ENCODE peak calls at places on chromosome 1, in eight cellular contexts. One of them, this sample, is unnamed.

GRCh38 chr1:40476924-40477679 is at the start of gene ZFP69:
- DNase-seq in dorsolateral prefrontal cortex: no peak
- DNase-seq in activated CD4-positive, CD25-positive, alpha-beta regulatory T cell: peak; percentile 56
- DNase-seq in body of pancreas: peak; percentile 56
- DNase-seq in ecto neural progenitor cell: peak; percentile 80
- DNase-seq in OCI-M1: peak; percentile 85
- DNase-seq in stimulated activated naive CD8-positive, alpha-beta T cell treated with anti-CD3 and anti-CD28 coated beads, Interleukin-15, amount 100 ng/mL, for 72 hours: peak; percentile 75
- DNase-seq in substantia nigra: peak; percentile 32
- DNase-seq in this sample: peak; percentile 10

GRCh38 chr1:16521288-16521583 is 7.2 kb upstream of the RNU1-1 start:
- DNase-seq in dorsolateral prefrontal cortex: no peak
- DNase-seq in activated CD4-positive, CD25-positive, alpha-beta regulatory T cell: no peak
- DNase-seq in body of pancreas: no peak
- DNase-seq in ecto neural progenitor cell: peak; percentile 44
- DNase-seq in OCI-M1: no peak
- DNase-seq in stimulated activated naive CD8-positive, alpha-beta T cell treated with anti-CD3 and anti-CD28 coated beads, Interleukin-15, amount 100 ng/mL, for 72 hours: no peak
- DNase-seq in substantia nigra: no peak
- DNase-seq in this sample: no peak

GRCh38 chr1:165369255-165369848 is 12.8 kb upstream of the LMX1A start:
- DNase-seq in dorsolateral prefrontal cortex: peak; percentile 53
- DNase-seq in activated CD4-positive, CD25-positive, alpha-beta regulatory T cell: peak; percentile 23
- DNase-seq in body of pancreas: peak; percentile 55
- DNase-seq in ecto neural progenitor cell: peak; percentile 73
- DNase-seq in OCI-M1: peak; percentile 69
- DNase-seq in stimulated activated naive CD8-positive, alpha-beta T cell treated with anti-CD3 and anti-CD28 coated beads, Interleukin-15, amount 100 ng/mL, for 72 hours: peak; percentile 44
- DNase-seq in substantia nigra: peak; percentile 45
- DNase-seq in this sample: peak; percentile 43

GRCh38 chr1:210239295-210240155 is 6.9 kb downstream of the SERTAD4 start:
- DNase-seq in dorsolateral prefrontal cortex: peak; percentile 54
- DNase-seq in activated CD4-positive, CD25-positive, alpha-beta regulatory T cell: no peak
- DNase-seq in body of pancreas: peak; percentile 29
- DNase-seq in ecto neural progenitor cell: no peak
- DNase-seq in OCI-M1: peak; percentile 8
- DNase-seq in stimulated activated naive CD8-positive, alpha-beta T cell treated with anti-CD3 and anti-CD28 coated beads, Interleukin-15, amount 100 ng/mL, for 72 hours: no peak
- DNase-seq in substantia nigra: peak; percentile 20
- DNase-seq in this sample: no peak

GRCh38 chr1:171754381-171754705 is 12.5 kb upstream of the VAMP4 start:
- DNase-seq in dorsolateral prefrontal cortex: no peak
- DNase-seq in activated CD4-positive, CD25-positive, alpha-beta regulatory T cell: no peak
- DNase-seq in body of pancreas: no peak
- DNase-seq in ecto neural progenitor cell: no peak
- DNase-seq in OCI-M1: peak; percentile 55
- DNase-seq in stimulated activated naive CD8-positive, alpha-beta T cell treated with anti-CD3 and anti-CD28 coated beads, Interleukin-15, amount 100 ng/mL, for 72 hours: no peak
- DNase-seq in substantia nigra: no peak
- DNase-seq in this sample: no peak

GRCh38 chr1:15618685-15619525 is 1.6 kb downstream of the DDI2 start:
- DNase-seq in dorsolateral prefrontal cortex: no peak
- DNase-seq in activated CD4-positive, CD25-positive, alpha-beta regulatory T cell: no peak
- DNase-seq in body of pancreas: peak; percentile 56
- DNase-seq in ecto neural progenitor cell: no peak
- DNase-seq in OCI-M1: peak; percentile 56
- DNase-seq in stimulated activated naive CD8-positive, alpha-beta T cell treated with anti-CD3 and anti-CD28 coated beads, Interleukin-15, amount 100 ng/mL, for 72 hours: no peak
- DNase-seq in substantia nigra: no peak
- DNase-seq in this sample: no peak

GRCh38 chr1:220808501-220809186 is 21.9 kb downstream of the MTARC1 start:
- DNase-seq in dorsolateral prefrontal cortex: no peak
- DNase-seq in activated CD4-positive, CD25-positive, alpha-beta regulatory T cell: no peak
- DNase-seq in body of pancreas: no peak
- DNase-seq in ecto neural progenitor cell: no peak
- DNase-seq in OCI-M1: no peak
- DNase-seq in stimulated activated naive CD8-positive, alpha-beta T cell treated with anti-CD3 and anti-CD28 coated beads, Interleukin-15, amount 100 ng/mL, for 72 hours: no peak
- DNase-seq in substantia nigra: no peak
- DNase-seq in this sample: no peak

GRCh38 chr1:3717041-3717714 is 35.1 kb upstream of the CCDC27 start:
- DNase-seq in dorsolateral prefrontal cortex: no peak
- DNase-seq in activated CD4-positive, CD25-positive, alpha-beta regulatory T cell: no peak
- DNase-seq in body of pancreas: no peak
- DNase-seq in ecto neural progenitor cell: no peak
- DNase-seq in OCI-M1: peak; percentile 19
- DNase-seq in stimulated activated naive CD8-positive, alpha-beta T cell treated with anti-CD3 and anti-CD28 coated beads, Interleukin-15, amount 100 ng/mL, for 72 hours: no peak
- DNase-seq in substantia nigra: no peak
- DNase-seq in this sample: no peak

GRCh38 chr1:205056188-205056611 is 13.2 kb downstream of the CNTN2 start:
- DNase-seq in dorsolateral prefrontal cortex: no peak
- DNase-seq in activated CD4-positive, CD25-positive, alpha-beta regulatory T cell: no peak
- DNase-seq in body of pancreas: no peak
- DNase-seq in ecto neural progenitor cell: no peak
- DNase-seq in OCI-M1: no peak
- DNase-seq in stimulated activated naive CD8-positive, alpha-beta T cell treated with anti-CD3 and anti-CD28 coated beads, Interleukin-15, amount 100 ng/mL, for 72 hours: no peak
- DNase-seq in substantia nigra: no peak
- DNase-seq in this sample: no peak

GRCh38 chr1:3101127-3101939 is 32.3 kb downstream of the PRDM16 start:
- DNase-seq in dorsolateral prefrontal cortex: no peak
- DNase-seq in activated CD4-positive, CD25-positive, alpha-beta regulatory T cell: no peak
- DNase-seq in body of pancreas: no peak
- DNase-seq in ecto neural progenitor cell: peak; percentile 83
- DNase-seq in OCI-M1: no peak
- DNase-seq in stimulated activated naive CD8-positive, alpha-beta T cell treated with anti-CD3 and anti-CD28 coated beads, Interleukin-15, amount 100 ng/mL, for 72 hours: no peak
- DNase-seq in substantia nigra: no peak
- DNase-seq in this sample: no peak

GRCh38 chr1:207440634-207441033 is 13.5 kb upstream of the CR2 start:
- DNase-seq in dorsolateral prefrontal cortex: no peak
- DNase-seq in activated CD4-positive, CD25-positive, alpha-beta regulatory T cell: no peak
- DNase-seq in body of pancreas: no peak
- DNase-seq in ecto neural progenitor cell: no peak
- DNase-seq in OCI-M1: peak; percentile 70
- DNase-seq in stimulated activated naive CD8-positive, alpha-beta T cell treated with anti-CD3 and anti-CD28 coated beads, Interleukin-15, amount 100 ng/mL, for 72 hours: no peak
- DNase-seq in substantia nigra: no peak
- DNase-seq in this sample: no peak

GRCh38 chr1:78599294-78599693 is 21.0 kb upstream of the IFI44L start:
- DNase-seq in dorsolateral prefrontal cortex: no peak
- DNase-seq in activated CD4-positive, CD25-positive, alpha-beta regulatory T cell: no peak
- DNase-seq in body of pancreas: no peak
- DNase-seq in ecto neural progenitor cell: no peak
- DNase-seq in OCI-M1: no peak
- DNase-seq in stimulated activated naive CD8-positive, alpha-beta T cell treated with anti-CD3 and anti-CD28 coated beads, Interleukin-15, amount 100 ng/mL, for 72 hours: no peak
- DNase-seq in substantia nigra: no peak
- DNase-seq in this sample: no peak

GRCh38 chr1:160625725-160626498 is 20.9 kb downstream of the SLAMF1 start:
- DNase-seq in dorsolateral prefrontal cortex: no peak
- DNase-seq in activated CD4-positive, CD25-positive, alpha-beta regulatory T cell: no peak
- DNase-seq in body of pancreas: no peak
- DNase-seq in ecto neural progenitor cell: no peak
- DNase-seq in OCI-M1: peak; percentile 92
- DNase-seq in stimulated activated naive CD8-positive, alpha-beta T cell treated with anti-CD3 and anti-CD28 coated beads, Interleukin-15, amount 100 ng/mL, for 72 hours: peak; percentile 44
- DNase-seq in substantia nigra: no peak
- DNase-seq in this sample: no peak

GRCh38 chr1:151314137-151314875 is 12.9 kb downstream of the PI4KB start:
- DNase-seq in dorsolateral prefrontal cortex: peak; percentile 94
- DNase-seq in activated CD4-positive, CD25-positive, alpha-beta regulatory T cell: no peak
- DNase-seq in body of pancreas: peak; percentile 59
- DNase-seq in ecto neural progenitor cell: no peak
- DNase-seq in OCI-M1: no peak
- DNase-seq in stimulated activated naive CD8-positive, alpha-beta T cell treated with anti-CD3 and anti-CD28 coated beads, Interleukin-15, amount 100 ng/mL, for 72 hours: no peak
- DNase-seq in substantia nigra: peak; percentile 73
- DNase-seq in this sample: peak; percentile 81

GRCh38 chr1:169081503-169082123 is 24.9 kb upstream of the ATP1B1 start:
- DNase-seq in dorsolateral prefrontal cortex: no peak
- DNase-seq in activated CD4-positive, CD25-positive, alpha-beta regulatory T cell: no peak
- DNase-seq in body of pancreas: no peak
- DNase-seq in ecto neural progenitor cell: no peak
- DNase-seq in OCI-M1: no peak
- DNase-seq in stimulated activated naive CD8-positive, alpha-beta T cell treated with anti-CD3 and anti-CD28 coated beads, Interleukin-15, amount 100 ng/mL, for 72 hours: no peak
- DNase-seq in substantia nigra: no peak
- DNase-seq in this sample: no peak

GRCh38 chr1:42137766-42138165 is 15.4 kb upstream of the GUCA2B start:
- DNase-seq in dorsolateral prefrontal cortex: no peak
- DNase-seq in activated CD4-positive, CD25-positive, alpha-beta regulatory T cell: no peak
- DNase-seq in body of pancreas: no peak
- DNase-seq in ecto neural progenitor cell: peak; percentile 38
- DNase-seq in OCI-M1: no peak
- DNase-seq in stimulated activated naive CD8-positive, alpha-beta T cell treated with anti-CD3 and anti-CD28 coated beads, Interleukin-15, amount 100 ng/mL, for 72 hours: no peak
- DNase-seq in substantia nigra: no peak
- DNase-seq in this sample: no peak

GRCh38 chr1:224874775-224875174 is 54.7 kb upstream of the DNAH14 start:
- DNase-seq in dorsolateral prefrontal cortex: no peak
- DNase-seq in activated CD4-positive, CD25-positive, alpha-beta regulatory T cell: no peak
- DNase-seq in body of pancreas: no peak
- DNase-seq in ecto neural progenitor cell: no peak
- DNase-seq in OCI-M1: no peak
- DNase-seq in stimulated activated naive CD8-positive, alpha-beta T cell treated with anti-CD3 and anti-CD28 coated beads, Interleukin-15, amount 100 ng/mL, for 72 hours: no peak
- DNase-seq in substantia nigra: no peak
- DNase-seq in this sample: no peak

GRCh38 chr1:169108897-169109560 is 2.5 kb downstream of the ATP1B1 start:
- DNase-seq in dorsolateral prefrontal cortex: peak; percentile 70
- DNase-seq in activated CD4-positive, CD25-positive, alpha-beta regulatory T cell: no peak
- DNase-seq in body of pancreas: peak; percentile 32
- DNase-seq in ecto neural progenitor cell: no peak
- DNase-seq in OCI-M1: peak; percentile 36
- DNase-seq in stimulated activated naive CD8-positive, alpha-beta T cell treated with anti-CD3 and anti-CD28 coated beads, Interleukin-15, amount 100 ng/mL, for 72 hours: no peak
- DNase-seq in substantia nigra: peak; percentile 20
- DNase-seq in this sample: no peak